ENCODE peak calls at places on chromosomes 7 and 10, in five cellular contexts. Q is heart right ventricle; S is astrocyte; V is sigmoid colon; E is CD8-positive, alpha-beta memory T cell. K is an unnamed sample.

GRCh38 chr10:123967626-123968243 is 76.1 kb upstream of the CPXM2 start:
- DNase-seq in Q (peak; percentile 72), S (peak; percentile 3), V (peak; percentile 88), E (no peak), K (peak; percentile 78)

GRCh38 chr7:25031007-25031406 is 51.0 kb upstream of the OSBPL3 start:
- DNase-seq in Q (no peak), S (no peak), V (no peak), E (no peak), K (no peak)

GRCh38 chr7:151835636-151836035 is 41.3 kb downstream of the PRKAG2 start:
- DNase-seq in Q (no peak), S (no peak), V (no peak), E (no peak), K (no peak)

GRCh38 chr10:27542812-27543211 is 38.7 kb downstream of the RAB18 start:
- DNase-seq in Q (no peak), S (peak; percentile 11), V (no peak), E (no peak), K (peak; percentile 35)

GRCh38 chr7:913736-914520 is 37.6 kb downstream of the GET4 start:
- DNase-seq in Q (no peak), S (no peak), V (peak; percentile 58), E (no peak), K (no peak)

GRCh38 chr7:1362301-1362700 is 97.0 kb downstream of the MICALL2 start:
- DNase-seq in Q (no peak), S (no peak), V (no peak), E (no peak), K (no peak)

GRCh38 chr7:6228865-6229264 is 43.6 kb downstream of the CYTH3 start:
- DNase-seq in Q (no peak), S (no peak), V (no peak), E (no peak), K (no peak)

GRCh38 chr10:53957401-53957800 is 843.6 kb downstream of the PCDH15 start:
- DNase-seq in Q (no peak), S (no peak), V (no peak), E (no peak), K (no peak)

GRCh38 chr7:121798896-121799295 is 74.1 kb upstream of the PTPRZ1 start:
- DNase-seq in Q (no peak), S (peak; percentile 19), V (no peak), E (no peak), K (no peak)

GRCh38 chr7:45162943-45163691 is 5.5 kb downstream of the RAMP3 start:
- DNase-seq in Q (no peak), S (no peak), V (peak; percentile 33), E (no peak), K (no peak)

GRCh38 chr10:102813734-102814455 is 23.3 kb downstream of the CYP17A1 start:
- DNase-seq in Q (no peak), S (peak; percentile 55), V (no peak), E (no peak), K (peak; percentile 59)

GRCh38 chr7:156603629-156604028 is 36.9 kb upstream of the RNF32 start:
- DNase-seq in Q (no peak), S (no peak), V (no peak), E (no peak), K (no peak)

GRCh38 chr7:141463986-141464385 is 87.2 kb upstream of the AGK start:
- DNase-seq in Q (no peak), S (peak; percentile 68), V (no peak), E (no peak), K (no peak)

GRCh38 chr7:36021917-36022550 is 131.0 kb upstream of the EEPD1 start:
- DNase-seq in Q (no peak), S (no peak), V (no peak), E (no peak), K (peak; percentile 62)

GRCh38 chr7:28738384-28738783 is 219.7 kb downstream of the TRIL start:
- DNase-seq in Q (no peak), S (no peak), V (no peak), E (no peak), K (no peak)

GRCh38 chr10:116000151-116000550 is 272.9 kb downstream of the GFRA1 start:
- DNase-seq in Q (no peak), S (no peak), V (no peak), E (no peak), K (no peak)

GRCh38 chr10:62069452-62070191 is 168.1 kb downstream of the ARID5B start:
- DNase-seq in Q (no peak), S (no peak), V (no peak), E (no peak), K (no peak)

GRCh38 chr10:77970869-77971803 is 44.6 kb upstream of the DLG5 start:
- DNase-seq in Q (peak; percentile 24), S (peak; percentile 94), V (peak; percentile 97), E (no peak), K (peak; percentile 85)
- H3K4me3 ChIP-seq in Q (no peak overlapping the region), S (peak overlapping the region; percentile 34), V (no peak overlapping the region), E (no peak overlapping the region), K (no peak overlapping the region)

GRCh38 chr7:2558620-2559282 is at the start of gene IQCE:
- DNase-seq in Q (peak; percentile 98), S (peak; percentile 74), V (peak; percentile 97), E (peak; percentile 94), K (peak; percentile 95)
- H3K27ac ChIP-seq in Q (peak within 1 kb of the TSS; percentile 52), S (no peak within 1 kb of the TSS), V (peak within 1 kb of the TSS; percentile 69), E (peak within 1 kb of the TSS; percentile 47), K (peak within 1 kb of the TSS; percentile 90)

DNA sequence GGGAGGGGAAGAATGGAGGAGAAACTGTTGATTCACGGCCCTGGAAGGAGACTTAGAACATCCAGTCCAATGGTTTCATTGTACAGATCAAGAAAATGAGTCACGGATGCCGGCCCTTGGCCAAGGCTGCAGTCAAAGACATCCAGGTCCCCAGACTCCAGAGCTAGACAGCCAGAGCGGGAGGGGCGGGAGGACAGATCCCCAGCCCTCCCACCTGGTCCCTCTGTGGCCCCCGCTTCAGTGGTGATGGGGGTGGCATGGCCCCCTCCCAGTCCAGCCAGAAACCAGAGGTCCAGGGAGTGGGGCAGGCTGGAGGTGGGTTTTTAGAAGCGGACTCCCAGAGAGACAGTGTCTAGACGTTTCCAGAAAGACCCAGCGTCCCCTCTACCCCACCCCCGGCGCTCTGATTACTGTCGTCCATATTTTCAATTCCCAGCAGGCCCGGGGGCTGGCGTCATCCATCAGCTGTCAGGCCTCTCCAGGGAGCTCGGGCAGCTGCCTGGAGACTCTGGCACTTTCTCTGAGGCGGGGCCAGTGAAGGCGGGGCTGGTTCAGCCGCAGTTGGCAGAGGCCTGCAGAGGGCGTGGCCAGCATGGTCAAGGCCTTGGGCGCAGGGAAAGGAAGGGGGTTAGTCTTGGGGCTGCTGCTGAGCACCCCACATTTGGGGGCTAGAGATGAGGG is 8.0 kb upstream of the HSPB1 start:
- DNase-seq in Q (peak; percentile 97), S (peak; percentile 94), V (peak; percentile 99), E (no peak), K (peak; percentile 99)
- H3K4me1 ChIP-seq in Q (peaks cover 46% of the 10 kb centered on the region), S (peaks cover 40% of the 10 kb centered on the region), V (no peaks in the 10 kb centered on the region), E (peaks cover 10% of the 10 kb centered on the region), K (peaks cover 56% of the 10 kb centered on the region)

GRCh38 chr7:100897111-100897608 is 1.5 kb upstream of the ACHE start:
- DNase-seq in Q (peak; percentile 60), S (no peak), V (no peak), E (peak; percentile 62), K (no peak)
- H3K4me3 ChIP-seq in Q (peak overlapping the region; percentile 27), S (no peak overlapping the region), V (peak overlapping the region; percentile 25), E (no peak overlapping the region), K (no peak overlapping the region)

GRCh38 chr7:73931502-73931901 is 70.5 kb downstream of the TMEM270 start:
- DNase-seq in Q (no peak), S (no peak), V (no peak), E (no peak), K (no peak)
- H3K27ac ChIP-seq in Q (no peak overlapping the region), S (no peak overlapping the region), V (no peak overlapping the region), E (no peak overlapping the region), K (no peak overlapping the region)

GRCh38 chr10:119290301-119291036 is 83.1 kb downstream of the GRK5 start:
- DNase-seq in Q (no peak), S (no peak), V (no peak), E (no peak), K (no peak)

GRCh38 chr10:119291223-119291900 is 84.0 kb downstream of the GRK5 start:
- DNase-seq in Q (no peak), S (no peak), V (no peak), E (no peak), K (no peak)

GRCh38 chr10:119293368-119293767 is 86.0 kb downstream of the GRK5 start:
- DNase-seq in Q (no peak), S (no peak), V (no peak), E (no peak), K (no peak)

GRCh38 chr10:119289227-119289925 is 82.0 kb downstream of the GRK5 start:
- DNase-seq in Q (no peak), S (no peak), V (peak; percentile 65), E (no peak), K (no peak)

DNA sequence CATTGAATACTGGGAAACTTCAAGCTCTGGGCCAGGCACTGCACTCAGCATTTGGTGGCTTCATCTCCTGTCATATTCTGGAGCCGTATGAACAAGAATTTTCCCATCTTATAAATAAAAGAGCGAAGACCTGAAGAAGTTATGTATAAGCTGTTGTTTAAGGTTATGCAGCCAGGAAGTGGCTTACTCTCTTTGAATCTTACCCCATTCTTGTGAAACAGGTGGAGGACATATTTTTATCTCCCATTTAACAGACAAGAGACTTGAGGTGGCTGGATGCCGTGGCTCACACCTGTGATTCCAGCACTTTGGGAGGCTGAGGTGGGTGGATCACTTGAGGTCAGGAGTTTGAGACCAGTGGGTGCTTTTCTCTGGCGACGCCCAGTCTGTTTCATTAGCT is 85.6 kb downstream of the GRK5 start:
- DNase-seq in Q (no peak), S (no peak), V (no peak), E (no peak), K (no peak)
- H3K4me1 ChIP-seq in Q (peaks cover 85% of the 10 kb centered on the region), S (no peaks in the 10 kb centered on the region), V (no peaks in the 10 kb centered on the region), E (peaks cover 63% of the 10 kb centered on the region), K (peaks cover 15% of the 10 kb centered on the region)